ENCODE peak calls at places on chromosomes 12 and 14, in nine cellular contexts. One of them, this sample, is unnamed.

GRCh38 chr14:64857979-64858740 is 21.5 kb downstream of the SPTB start:
- DNase-seq in left ventricle myocardium inferior: no peak
- DNase-seq in naive thymus-derived CD4-positive, alpha-beta T cell: no peak
- DNase-seq in MM.1S: no peak
- DNase-seq in OCI-LY7: no peak
- DNase-seq in osteoblast: peak; percentile 57
- DNase-seq in body of pancreas: no peak
- DNase-seq in H1: no peak
- DNase-seq in IMR-90: no peak
- DNase-seq in this sample: no peak

GRCh38 chr12:30026621-30027234 is 243.0 kb upstream of the TMTC1 start:
- DNase-seq in left ventricle myocardium inferior: no peak
- DNase-seq in osteoblast: no peak
- DNase-seq in naive thymus-derived CD4-positive, alpha-beta T cell: no peak
- DNase-seq in H1: no peak
- DNase-seq in body of pancreas: no peak
- DNase-seq in OCI-LY7: no peak
- DNase-seq in MM.1S: no peak
- DNase-seq in IMR-90: peak; percentile 89
- DNase-seq in this sample: no peak

GRCh38 chr14:100271247-100271939 is 32.4 kb downstream of the YY1 start:
- DNase-seq in osteoblast: peak; percentile 32
- DNase-seq in IMR-90: no peak
- DNase-seq in MM.1S: no peak
- DNase-seq in body of pancreas: peak; percentile 86
- DNase-seq in left ventricle myocardium inferior: no peak
- DNase-seq in H1: no peak
- DNase-seq in OCI-LY7: peak; percentile 37
- DNase-seq in naive thymus-derived CD4-positive, alpha-beta T cell: no peak
- DNase-seq in this sample: peak; percentile 17

GRCh38 chr14:72547999-72548398 is 345.9 kb downstream of the DPF3 start:
- DNase-seq in IMR-90: no peak
- DNase-seq in H1: no peak
- DNase-seq in osteoblast: peak; percentile 87
- DNase-seq in body of pancreas: no peak
- DNase-seq in OCI-LY7: no peak
- DNase-seq in MM.1S: no peak
- DNase-seq in naive thymus-derived CD4-positive, alpha-beta T cell: no peak
- DNase-seq in left ventricle myocardium inferior: no peak
- DNase-seq in this sample: no peak

GRCh38 chr12:112936927-112937326 is 1.3 kb upstream of the OAS3 start:
- DNase-seq in body of pancreas: no peak
- DNase-seq in naive thymus-derived CD4-positive, alpha-beta T cell: no peak
- DNase-seq in OCI-LY7: no peak
- DNase-seq in MM.1S: no peak
- DNase-seq in H1: no peak
- DNase-seq in IMR-90: no peak
- DNase-seq in osteoblast: no peak
- DNase-seq in left ventricle myocardium inferior: no peak
- DNase-seq in this sample: no peak

GRCh38 chr12:57688931-57689330 is 5.0 kb upstream of the OS9 start:
- DNase-seq in left ventricle myocardium inferior: no peak
- DNase-seq in body of pancreas: no peak
- DNase-seq in H1: no peak
- DNase-seq in IMR-90: no peak
- DNase-seq in osteoblast: no peak
- DNase-seq in MM.1S: no peak
- DNase-seq in naive thymus-derived CD4-positive, alpha-beta T cell: no peak
- DNase-seq in OCI-LY7: no peak
- DNase-seq in this sample: no peak

GRCh38 chr12:31749024-31749704 is 20.3 kb upstream of the AMN1 start:
- DNase-seq in body of pancreas: peak; percentile 95
- DNase-seq in MM.1S: peak; percentile 90
- DNase-seq in left ventricle myocardium inferior: no peak
- DNase-seq in naive thymus-derived CD4-positive, alpha-beta T cell: peak; percentile 57
- DNase-seq in H1: peak; percentile 67
- DNase-seq in OCI-LY7: peak; percentile 79
- DNase-seq in osteoblast: peak; percentile 67
- DNase-seq in IMR-90: peak; percentile 98
- DNase-seq in this sample: peak; percentile 18

GRCh38 chr12:108729612-108730336 is 1.5 kb downstream of the CORO1C start:
- DNase-seq in left ventricle myocardium inferior: no peak
- DNase-seq in OCI-LY7: peak; percentile 15
- DNase-seq in osteoblast: peak; percentile 72
- DNase-seq in body of pancreas: peak; percentile 9
- DNase-seq in IMR-90: no peak
- DNase-seq in H1: no peak
- DNase-seq in MM.1S: no peak
- DNase-seq in naive thymus-derived CD4-positive, alpha-beta T cell: no peak
- DNase-seq in this sample: no peak

GRCh38 chr12:109951136-109951535 is 45.0 kb downstream of the GIT2 start:
- DNase-seq in osteoblast: peak; percentile 84
- DNase-seq in H1: no peak
- DNase-seq in OCI-LY7: no peak
- DNase-seq in body of pancreas: no peak
- DNase-seq in IMR-90: peak; percentile 96
- DNase-seq in naive thymus-derived CD4-positive, alpha-beta T cell: no peak
- DNase-seq in MM.1S: no peak
- DNase-seq in left ventricle myocardium inferior: no peak
- DNase-seq in this sample: no peak

GRCh38 chr14:23071244-23071974 is 14.1 kb upstream of the CDH24 start:
- DNase-seq in left ventricle myocardium inferior: peak; percentile 83
- DNase-seq in MM.1S: peak; percentile 60
- DNase-seq in body of pancreas: peak; percentile 92
- DNase-seq in OCI-LY7: peak; percentile 82
- DNase-seq in osteoblast: peak; percentile 96
- DNase-seq in H1: peak; percentile 82
- DNase-seq in naive thymus-derived CD4-positive, alpha-beta T cell: peak; percentile 76
- DNase-seq in IMR-90: peak; percentile 94
- DNase-seq in this sample: peak; percentile 74

GRCh38 chr12:113261847-113262470 is 40.7 kb downstream of the TPCN1 start:
- DNase-seq in MM.1S: no peak
- DNase-seq in left ventricle myocardium inferior: no peak
- DNase-seq in osteoblast: no peak
- DNase-seq in body of pancreas: no peak
- DNase-seq in naive thymus-derived CD4-positive, alpha-beta T cell: peak; percentile 34
- DNase-seq in H1: no peak
- DNase-seq in OCI-LY7: peak; percentile 47
- DNase-seq in IMR-90: peak; percentile 22
- DNase-seq in this sample: peak; percentile 36

GRCh38 chr14:86501611-86502010 is 971.7 kb downstream of the FLRT2 start:
- DNase-seq in H1: no peak
- DNase-seq in left ventricle myocardium inferior: no peak
- DNase-seq in MM.1S: peak; percentile 79
- DNase-seq in OCI-LY7: peak; percentile 12
- DNase-seq in body of pancreas: no peak
- DNase-seq in IMR-90: no peak
- DNase-seq in osteoblast: no peak
- DNase-seq in naive thymus-derived CD4-positive, alpha-beta T cell: no peak
- DNase-seq in this sample: no peak

GRCh38 chr12:80861636-80862378 is 75.9 kb downstream of the LIN7A start:
- DNase-seq in naive thymus-derived CD4-positive, alpha-beta T cell: no peak
- DNase-seq in H1: no peak
- DNase-seq in body of pancreas: no peak
- DNase-seq in IMR-90: peak; percentile 81
- DNase-seq in osteoblast: no peak
- DNase-seq in MM.1S: no peak
- DNase-seq in left ventricle myocardium inferior: no peak
- DNase-seq in OCI-LY7: no peak
- DNase-seq in this sample: no peak

GRCh38 chr12:28759334-28759733 is 389.7 kb upstream of the FAR2 start:
- DNase-seq in MM.1S: no peak
- DNase-seq in body of pancreas: no peak
- DNase-seq in IMR-90: peak; percentile 51
- DNase-seq in left ventricle myocardium inferior: no peak
- DNase-seq in OCI-LY7: no peak
- DNase-seq in osteoblast: no peak
- DNase-seq in naive thymus-derived CD4-positive, alpha-beta T cell: no peak
- DNase-seq in H1: peak; percentile 78
- DNase-seq in this sample: no peak

GRCh38 chr12:39490500-39491276 is 47.8 kb upstream of the KIF21A start:
- DNase-seq in naive thymus-derived CD4-positive, alpha-beta T cell: no peak
- DNase-seq in MM.1S: no peak
- DNase-seq in H1: no peak
- DNase-seq in body of pancreas: no peak
- DNase-seq in osteoblast: peak; percentile 39
- DNase-seq in OCI-LY7: no peak
- DNase-seq in left ventricle myocardium inferior: no peak
- DNase-seq in IMR-90: no peak
- DNase-seq in this sample: no peak

GRCh38 chr12:3493225-3494049 is 2.4 kb downstream of the PRMT8 start:
- DNase-seq in left ventricle myocardium inferior: peak; percentile 47
- DNase-seq in osteoblast: peak; percentile 71
- DNase-seq in naive thymus-derived CD4-positive, alpha-beta T cell: no peak
- DNase-seq in body of pancreas: no peak
- DNase-seq in MM.1S: no peak
- DNase-seq in OCI-LY7: no peak
- DNase-seq in IMR-90: no peak
- DNase-seq in H1: no peak
- DNase-seq in this sample: no peak

GRCh38 chr12:9869307-9870161 is at the start of gene CLEC2B:
- DNase-seq in osteoblast: no peak
- DNase-seq in MM.1S: peak; percentile 67
- DNase-seq in left ventricle myocardium inferior: no peak
- DNase-seq in body of pancreas: peak; percentile 13
- DNase-seq in OCI-LY7: peak; percentile 44
- DNase-seq in H1: no peak
- DNase-seq in IMR-90: peak; percentile 85
- DNase-seq in naive thymus-derived CD4-positive, alpha-beta T cell: no peak
- DNase-seq in this sample: peak; percentile 58

GRCh38 chr14:72714094-72714493 is 179.8 kb downstream of the DPF3 start:
- DNase-seq in osteoblast: no peak
- DNase-seq in body of pancreas: no peak
- DNase-seq in IMR-90: no peak
- DNase-seq in naive thymus-derived CD4-positive, alpha-beta T cell: peak; percentile 56
- DNase-seq in left ventricle myocardium inferior: no peak
- DNase-seq in MM.1S: no peak
- DNase-seq in OCI-LY7: no peak
- DNase-seq in H1: no peak
- DNase-seq in this sample: peak; percentile 36

GRCh38 chr12:64077922-64078321 is 144.2 kb downstream of the KICS2 start:
- DNase-seq in left ventricle myocardium inferior: no peak
- DNase-seq in naive thymus-derived CD4-positive, alpha-beta T cell: no peak
- DNase-seq in body of pancreas: no peak
- DNase-seq in OCI-LY7: no peak
- DNase-seq in H1: no peak
- DNase-seq in IMR-90: no peak
- DNase-seq in MM.1S: no peak
- DNase-seq in osteoblast: no peak
- DNase-seq in this sample: no peak

GRCh38 chr12:56080556-56081138 is 682 bp downstream of the ERBB3 start:
- DNase-seq in MM.1S: no peak
- DNase-seq in IMR-90: no peak
- DNase-seq in left ventricle myocardium inferior: no peak
- DNase-seq in body of pancreas: peak; percentile 82
- DNase-seq in OCI-LY7: peak; percentile 29
- DNase-seq in osteoblast: peak; percentile 42
- DNase-seq in naive thymus-derived CD4-positive, alpha-beta T cell: no peak
- DNase-seq in H1: no peak
- DNase-seq in this sample: no peak

DNA sequence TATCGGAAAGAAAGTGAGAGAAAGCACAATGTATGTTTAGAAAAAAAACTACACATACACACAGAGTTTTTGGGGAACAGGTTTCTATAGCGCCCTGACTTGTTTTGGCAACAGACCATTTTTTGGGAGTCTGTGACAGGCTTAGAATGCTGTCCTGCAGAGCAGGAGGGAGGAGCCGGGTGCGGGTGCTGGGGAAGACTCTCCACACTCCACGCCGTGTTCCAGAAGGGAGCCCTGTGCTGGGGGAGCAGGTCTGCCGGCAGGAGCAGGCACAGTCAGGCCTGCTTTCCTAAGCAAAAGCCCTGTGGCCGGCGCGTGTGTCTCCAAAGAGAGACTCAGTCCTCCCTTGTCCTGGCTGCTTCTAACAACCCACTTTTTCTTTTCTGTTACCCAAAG is 26.5 kb downstream of the CD9 start:
- DNase-seq in IMR-90: no peak
- DNase-seq in osteoblast: no peak
- DNase-seq in MM.1S: no peak
- DNase-seq in naive thymus-derived CD4-positive, alpha-beta T cell: no peak
- DNase-seq in H1: no peak
- DNase-seq in body of pancreas: no peak
- DNase-seq in left ventricle myocardium inferior: peak; percentile 68
- DNase-seq in OCI-LY7: no peak
- DNase-seq in this sample: no peak
- H3K4me3 ChIP-seq in IMR-90: no peak overlapping the region
- H3K4me3 ChIP-seq in osteoblast: peak overlapping the region; percentile 46
- H3K4me3 ChIP-seq in MM.1S: no peak overlapping the region
- H3K4me3 ChIP-seq in naive thymus-derived CD4-positive, alpha-beta T cell: no peak overlapping the region
- H3K4me3 ChIP-seq in H1: no peak overlapping the region
- H3K4me3 ChIP-seq in body of pancreas: no peak overlapping the region
- H3K4me3 ChIP-seq in left ventricle myocardium inferior: peak overlapping the region; percentile 52
- H3K4me3 ChIP-seq in OCI-LY7: no peak overlapping the region
- H3K4me3 ChIP-seq in this sample: no peak overlapping the region

GRCh38 chr14:69687963-69688649 is 76.7 kb downstream of the SUSD6 start:
- DNase-seq in osteoblast: no peak
- DNase-seq in OCI-LY7: no peak
- DNase-seq in naive thymus-derived CD4-positive, alpha-beta T cell: no peak
- DNase-seq in left ventricle myocardium inferior: no peak
- DNase-seq in IMR-90: no peak
- DNase-seq in MM.1S: no peak
- DNase-seq in body of pancreas: no peak
- DNase-seq in H1: no peak
- DNase-seq in this sample: no peak
- H3K4me1 ChIP-seq in osteoblast: no peaks in the 10 kb centered on the region
- H3K4me1 ChIP-seq in OCI-LY7: peaks cover 62% of the 10 kb centered on the region
- H3K4me1 ChIP-seq in naive thymus-derived CD4-positive, alpha-beta T cell: peaks cover 24% of the 10 kb centered on the region
- H3K4me1 ChIP-seq in left ventricle myocardium inferior: peaks cover 98% of the 10 kb centered on the region
- H3K4me1 ChIP-seq in IMR-90: peaks cover 13% of the 10 kb centered on the region
- H3K4me1 ChIP-seq in MM.1S: peaks cover 17% of the 10 kb centered on the region
- H3K4me1 ChIP-seq in body of pancreas: peaks cover 38% of the 10 kb centered on the region
- H3K4me1 ChIP-seq in H1: peaks cover 2% of the 10 kb centered on the region
- H3K4me1 ChIP-seq in this sample: peaks cover 60% of the 10 kb centered on the region

DNA sequence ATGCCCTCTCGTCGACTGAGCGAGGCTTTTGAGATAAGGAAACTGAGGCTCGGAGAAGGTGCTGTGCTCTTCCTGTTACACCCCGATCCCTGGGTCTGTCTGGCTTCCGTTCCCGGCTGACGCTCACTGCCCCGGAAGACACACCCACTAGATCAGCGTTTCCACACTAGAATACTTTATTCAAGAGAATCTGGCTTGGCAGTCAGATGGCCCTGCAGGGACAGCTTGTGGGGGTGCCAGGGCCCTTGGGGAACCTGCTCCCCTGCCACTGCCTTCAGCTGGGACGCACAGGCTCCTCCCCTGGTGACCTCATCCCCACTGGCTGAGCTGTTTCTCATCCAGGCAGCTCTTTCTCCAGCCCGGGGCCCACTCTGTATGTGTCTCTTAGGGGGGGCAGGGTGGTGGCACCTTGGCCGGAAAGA is 13.7 kb downstream of the PGF start:
- DNase-seq in naive thymus-derived CD4-positive, alpha-beta T cell: peak; percentile 62
- DNase-seq in MM.1S: no peak
- DNase-seq in OCI-LY7: peak; percentile 71
- DNase-seq in left ventricle myocardium inferior: peak; percentile 58
- DNase-seq in body of pancreas: peak; percentile 69
- DNase-seq in IMR-90: peak; percentile 57
- DNase-seq in osteoblast: peak; percentile 95
- DNase-seq in H1: no peak
- DNase-seq in this sample: peak; percentile 48
- H3K4me3 ChIP-seq in naive thymus-derived CD4-positive, alpha-beta T cell: peak overlapping the region; percentile 41
- H3K4me3 ChIP-seq in MM.1S: no peak overlapping the region
- H3K4me3 ChIP-seq in OCI-LY7: peak overlapping the region; percentile 62
- H3K4me3 ChIP-seq in left ventricle myocardium inferior: peak overlapping the region; percentile 19
- H3K4me3 ChIP-seq in body of pancreas: no peak overlapping the region
- H3K4me3 ChIP-seq in IMR-90: no peak overlapping the region
- H3K4me3 ChIP-seq in osteoblast: no peak overlapping the region
- H3K4me3 ChIP-seq in H1: no peak overlapping the region
- H3K4me3 ChIP-seq in this sample: peak overlapping the region; percentile 40

GRCh38 chr12:116265361-116266128 is 11.9 kb downstream of the MED13L start:
- DNase-seq in body of pancreas: no peak
- DNase-seq in left ventricle myocardium inferior: no peak
- DNase-seq in H1: no peak
- DNase-seq in IMR-90: no peak
- DNase-seq in MM.1S: no peak
- DNase-seq in osteoblast: no peak
- DNase-seq in naive thymus-derived CD4-positive, alpha-beta T cell: no peak
- DNase-seq in OCI-LY7: no peak
- DNase-seq in this sample: no peak
- H3K4me1 ChIP-seq in body of pancreas: peaks cover 66% of the 10 kb centered on the region
- H3K4me1 ChIP-seq in left ventricle myocardium inferior: peaks cover 98% of the 10 kb centered on the region
- H3K4me1 ChIP-seq in H1: peaks cover 5% of the 10 kb centered on the region
- H3K4me1 ChIP-seq in IMR-90: peaks cover 20% of the 10 kb centered on the region
- H3K4me1 ChIP-seq in MM.1S: peaks cover 4% of the 10 kb centered on the region
- H3K4me1 ChIP-seq in osteoblast: peaks cover 53% of the 10 kb centered on the region
- H3K4me1 ChIP-seq in naive thymus-derived CD4-positive, alpha-beta T cell: peaks cover 44% of the 10 kb centered on the region
- H3K4me1 ChIP-seq in OCI-LY7: no peaks in the 10 kb centered on the region
- H3K4me1 ChIP-seq in this sample: peaks cover 95% of the 10 kb centered on the region

This sample was measured in CD4-positive, alpha-beta memory T cell.